ENCODE peak calls at places on chromosomes 4 and X, in six cellular contexts. U, X, P, O, I and R are unnamed samples.

GRCh38 chr4:172982151-172982590 is 186.4 kb upstream of the GALNT7 start:
- DNase-seq in X (no peak), I (no peak), U (peak), O (no peak), P (no peak), R (peak)

GRCh38 chrX:39772057-39772832 is 325.5 kb downstream of the BCOR start:
- DNase-seq in P (peak), I (no peak), X (no peak), O (peak), U (no peak), R (no peak)

GRCh38 chr4:3767569-3768288 is 1.5 kb downstream of the ADRA2C start:
- DNase-seq in I (no peak), U (no peak), O (peak), P (no peak), X (peak), R (no peak)

GRCh38 chr4:125838924-125839323 is 524.2 kb downstream of the FAT4 start:
- DNase-seq in X (no peak), I (no peak), U (no peak), P (no peak), O (no peak), R (no peak)

GRCh38 chr4:139314047-139314800 is 11.9 kb upstream of the NDUFC1 start:
- DNase-seq in P (no peak), O (no peak), U (no peak), I (no peak), X (no peak), R (no peak)

GRCh38 chr4:45350438-45350837 is 624.1 kb upstream of the GNPDA2 start:
- DNase-seq in I (no peak), U (no peak), O (no peak), P (no peak), X (no peak), R (peak)

GRCh38 chr4:123600426-123600825 is 203.8 kb downstream of the SPRY1 start:
- DNase-seq in P (no peak), O (no peak), I (no peak), U (no peak), X (no peak), R (no peak)

GRCh38 chrX:1026263-1027015 is 186.0 kb downstream of the CRLF2 start:
- DNase-seq in I (no peak), O (no peak), P (no peak), X (no peak), U (no peak), R (no peak)

GRCh38 chr4:138241281-138242075 is 671 bp downstream of the SLC7A11 start:
- DNase-seq in I (no peak), P (no peak), X (no peak), O (peak), U (no peak), R (no peak)

GRCh38 chr4:184664445-184665210 is 15.1 kb downstream of the PRIMPOL start:
- DNase-seq in U (no peak), I (no peak), P (no peak), O (no peak), X (no peak), R (no peak)

GRCh38 chrX:136268051-136269048 is 17.1 kb upstream of the MAP7D3 start:
- DNase-seq in O (peak), X (no peak), I (peak), U (peak), P (peak), R (peak)

GRCh38 chr4:124713213-124713592 is 671 bp upstream of the ANKRD50 start:
- DNase-seq in U (peak), O (peak), I (peak), P (peak), X (peak), R (peak)